ENCODE peak calls at places on chromosomes 12 and 14, in seven cellular contexts. One of them, this sample, is unnamed.

GRCh38 chr12:4108803-4109345 is 164.7 kb upstream of the CCND2 start:
- DNase-seq in ascending aorta: no peak
- DNase-seq in adipocyte: no peak
- DNase-seq in CD4-positive, CD25-positive, alpha-beta regulatory T cell: no peak
- DNase-seq in heart right ventricle: no peak
- DNase-seq in effector memory CD4-positive, alpha-beta T cell: no peak
- DNase-seq in mesendoderm: no peak
- DNase-seq in this sample: no peak

GRCh38 chr12:13152281-13152680 is 44.2 kb upstream of the EMP1 start:
- DNase-seq in CD4-positive, CD25-positive, alpha-beta regulatory T cell: no peak
- DNase-seq in mesendoderm: no peak
- DNase-seq in effector memory CD4-positive, alpha-beta T cell: no peak
- DNase-seq in ascending aorta: no peak
- DNase-seq in adipocyte: no peak
- DNase-seq in heart right ventricle: peak
- DNase-seq in this sample: no peak

GRCh38 chr12:61023231-61023630 is 1237.0 kb upstream of the USP15 start:
- DNase-seq in effector memory CD4-positive, alpha-beta T cell: no peak
- DNase-seq in CD4-positive, CD25-positive, alpha-beta regulatory T cell: no peak
- DNase-seq in ascending aorta: no peak
- DNase-seq in heart right ventricle: no peak
- DNase-seq in adipocyte: no peak
- DNase-seq in mesendoderm: no peak
- DNase-seq in this sample: no peak

GRCh38 chr12:6764011-6764828 is 1.9 kb upstream of the PTMS start:
- DNase-seq in CD4-positive, CD25-positive, alpha-beta regulatory T cell: peak
- DNase-seq in ascending aorta: peak
- DNase-seq in mesendoderm: peak
- DNase-seq in adipocyte: peak
- DNase-seq in heart right ventricle: peak
- DNase-seq in effector memory CD4-positive, alpha-beta T cell: peak
- DNase-seq in this sample: peak

GRCh38 chr12:13171921-13172859 is 24.3 kb upstream of the EMP1 start:
- DNase-seq in mesendoderm: peak
- DNase-seq in heart right ventricle: no peak
- DNase-seq in CD4-positive, CD25-positive, alpha-beta regulatory T cell: no peak
- DNase-seq in adipocyte: peak
- DNase-seq in effector memory CD4-positive, alpha-beta T cell: no peak
- DNase-seq in ascending aorta: peak
- DNase-seq in this sample: no peak

GRCh38 chr12:108629824-108630476 is 3.7 kb downstream of the SELPLG start:
- DNase-seq in ascending aorta: no peak
- DNase-seq in CD4-positive, CD25-positive, alpha-beta regulatory T cell: peak
- DNase-seq in heart right ventricle: no peak
- DNase-seq in effector memory CD4-positive, alpha-beta T cell: peak
- DNase-seq in mesendoderm: peak
- DNase-seq in adipocyte: peak
- DNase-seq in this sample: peak

GRCh38 chr14:103736546-103737431 is 21.2 kb downstream of the ZFYVE21 start:
- DNase-seq in mesendoderm: no peak
- DNase-seq in ascending aorta: peak
- DNase-seq in CD4-positive, CD25-positive, alpha-beta regulatory T cell: no peak
- DNase-seq in heart right ventricle: no peak
- DNase-seq in adipocyte: no peak
- DNase-seq in effector memory CD4-positive, alpha-beta T cell: no peak
- DNase-seq in this sample: no peak

GRCh38 chr12:104749555-104749954 is 208.5 kb downstream of the SLC41A2 start:
- DNase-seq in effector memory CD4-positive, alpha-beta T cell: no peak
- DNase-seq in mesendoderm: no peak
- DNase-seq in ascending aorta: peak
- DNase-seq in CD4-positive, CD25-positive, alpha-beta regulatory T cell: no peak
- DNase-seq in heart right ventricle: no peak
- DNase-seq in adipocyte: no peak
- DNase-seq in this sample: no peak

GRCh38 chr12:70246580-70246979 is 3.3 kb downstream of the CNOT2 start:
- DNase-seq in CD4-positive, CD25-positive, alpha-beta regulatory T cell: no peak
- DNase-seq in adipocyte: peak
- DNase-seq in mesendoderm: no peak
- DNase-seq in effector memory CD4-positive, alpha-beta T cell: no peak
- DNase-seq in ascending aorta: no peak
- DNase-seq in heart right ventricle: no peak
- DNase-seq in this sample: no peak

GRCh38 chr12:63882844-63883243 is 38.3 kb downstream of the SRGAP1 start:
- DNase-seq in CD4-positive, CD25-positive, alpha-beta regulatory T cell: no peak
- DNase-seq in heart right ventricle: peak
- DNase-seq in ascending aorta: no peak
- DNase-seq in effector memory CD4-positive, alpha-beta T cell: no peak
- DNase-seq in mesendoderm: peak
- DNase-seq in adipocyte: peak
- DNase-seq in this sample: no peak

GRCh38 chr14:100078997-100079561 is 13.9 kb downstream of the EVL start:
- DNase-seq in effector memory CD4-positive, alpha-beta T cell: peak
- DNase-seq in heart right ventricle: no peak
- DNase-seq in mesendoderm: peak
- DNase-seq in adipocyte: peak
- DNase-seq in ascending aorta: no peak
- DNase-seq in CD4-positive, CD25-positive, alpha-beta regulatory T cell: peak
- DNase-seq in this sample: peak

GRCh38 chr12:67068204-67068731 is 200.9 kb upstream of the CAND1 start:
- DNase-seq in mesendoderm: peak
- DNase-seq in ascending aorta: no peak
- DNase-seq in heart right ventricle: no peak
- DNase-seq in adipocyte: peak
- DNase-seq in CD4-positive, CD25-positive, alpha-beta regulatory T cell: no peak
- DNase-seq in effector memory CD4-positive, alpha-beta T cell: no peak
- DNase-seq in this sample: peak

GRCh38 chr14:66443158-66443695 is 42.9 kb upstream of the CCDC196 start:
- DNase-seq in mesendoderm: no peak
- DNase-seq in ascending aorta: no peak
- DNase-seq in heart right ventricle: no peak
- DNase-seq in effector memory CD4-positive, alpha-beta T cell: no peak
- DNase-seq in CD4-positive, CD25-positive, alpha-beta regulatory T cell: no peak
- DNase-seq in adipocyte: no peak
- DNase-seq in this sample: no peak

GRCh38 chr12:16344269-16344668 is 3.2 kb upstream of the MGST1 start:
- DNase-seq in heart right ventricle: no peak
- DNase-seq in ascending aorta: no peak
- DNase-seq in adipocyte: no peak
- DNase-seq in effector memory CD4-positive, alpha-beta T cell: no peak
- DNase-seq in mesendoderm: no peak
- DNase-seq in CD4-positive, CD25-positive, alpha-beta regulatory T cell: no peak
- DNase-seq in this sample: no peak

GRCh38 chr12:65879878-65880277 is 55.6 kb downstream of the HMGA2 start:
- DNase-seq in adipocyte: peak
- DNase-seq in ascending aorta: no peak
- DNase-seq in effector memory CD4-positive, alpha-beta T cell: no peak
- DNase-seq in heart right ventricle: no peak
- DNase-seq in CD4-positive, CD25-positive, alpha-beta regulatory T cell: no peak
- DNase-seq in mesendoderm: no peak
- DNase-seq in this sample: no peak

GRCh38 chr12:76685246-76685678 is 78.7 kb upstream of the ZDHHC17 start:
- DNase-seq in adipocyte: peak
- DNase-seq in ascending aorta: no peak
- DNase-seq in mesendoderm: peak
- DNase-seq in CD4-positive, CD25-positive, alpha-beta regulatory T cell: no peak
- DNase-seq in effector memory CD4-positive, alpha-beta T cell: no peak
- DNase-seq in heart right ventricle: peak
- DNase-seq in this sample: no peak

GRCh38 chr14:33040548-33041140 is 102.0 kb downstream of the NPAS3 start:
- DNase-seq in CD4-positive, CD25-positive, alpha-beta regulatory T cell: no peak
- DNase-seq in heart right ventricle: no peak
- DNase-seq in effector memory CD4-positive, alpha-beta T cell: no peak
- DNase-seq in mesendoderm: no peak
- DNase-seq in adipocyte: no peak
- DNase-seq in ascending aorta: no peak
- DNase-seq in this sample: no peak

GRCh38 chr14:33035795-33036194 is 97.1 kb downstream of the NPAS3 start:
- DNase-seq in CD4-positive, CD25-positive, alpha-beta regulatory T cell: no peak
- DNase-seq in heart right ventricle: no peak
- DNase-seq in effector memory CD4-positive, alpha-beta T cell: no peak
- DNase-seq in ascending aorta: no peak
- DNase-seq in mesendoderm: no peak
- DNase-seq in adipocyte: no peak
- DNase-seq in this sample: no peak

DNA sequence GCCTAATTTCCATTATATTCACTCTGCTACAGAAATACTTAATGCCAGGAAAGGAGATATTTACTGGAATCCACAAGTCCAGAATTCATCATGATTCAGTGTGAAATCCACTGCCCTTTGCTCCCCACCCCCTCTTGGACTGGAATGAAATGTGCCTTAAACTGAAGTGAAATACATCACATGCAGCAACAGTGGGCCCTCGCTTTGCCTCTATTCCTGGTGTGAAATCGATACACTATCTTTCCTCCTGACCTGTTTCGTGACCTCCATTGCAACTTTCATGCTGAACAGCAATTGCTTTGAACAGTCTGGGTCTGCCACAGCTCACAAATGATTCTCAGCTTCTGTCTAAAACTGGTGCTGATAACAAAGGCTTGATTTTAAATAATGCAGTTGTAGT is 100.6 kb downstream of the NPAS3 start:
- DNase-seq in adipocyte: no peak
- DNase-seq in effector memory CD4-positive, alpha-beta T cell: no peak
- DNase-seq in mesendoderm: no peak
- DNase-seq in heart right ventricle: no peak
- DNase-seq in ascending aorta: no peak
- DNase-seq in CD4-positive, CD25-positive, alpha-beta regulatory T cell: no peak
- DNase-seq in this sample: no peak
- H3K4me3 ChIP-seq in adipocyte: no peak
- H3K4me3 ChIP-seq in effector memory CD4-positive, alpha-beta T cell: no peak
- H3K4me3 ChIP-seq in mesendoderm: no peak
- H3K4me3 ChIP-seq in heart right ventricle: no peak
- H3K4me3 ChIP-seq in ascending aorta: no peak
- H3K4me3 ChIP-seq in CD4-positive, CD25-positive, alpha-beta regulatory T cell: no peak
- H3K4me3 ChIP-seq in this sample: no peak

GRCh38 chr12:117875652-117876491 is 92.9 kb downstream of the KSR2 start:
- DNase-seq in effector memory CD4-positive, alpha-beta T cell: peak
- DNase-seq in mesendoderm: peak
- DNase-seq in CD4-positive, CD25-positive, alpha-beta regulatory T cell: peak
- DNase-seq in heart right ventricle: no peak
- DNase-seq in adipocyte: no peak
- DNase-seq in ascending aorta: no peak
- DNase-seq in this sample: peak

GRCh38 chr12:117878598-117878997 is 90.2 kb downstream of the KSR2 start:
- DNase-seq in CD4-positive, CD25-positive, alpha-beta regulatory T cell: no peak
- DNase-seq in mesendoderm: no peak
- DNase-seq in ascending aorta: no peak
- DNase-seq in effector memory CD4-positive, alpha-beta T cell: no peak
- DNase-seq in heart right ventricle: no peak
- DNase-seq in adipocyte: no peak
- DNase-seq in this sample: no peak

GRCh38 chr12:117876492-117876816 is 92.3 kb downstream of the KSR2 start:
- DNase-seq in mesendoderm: no peak
- DNase-seq in heart right ventricle: no peak
- DNase-seq in adipocyte: no peak
- DNase-seq in ascending aorta: no peak
- DNase-seq in CD4-positive, CD25-positive, alpha-beta regulatory T cell: no peak
- DNase-seq in effector memory CD4-positive, alpha-beta T cell: no peak
- DNase-seq in this sample: no peak

GRCh38 chr12:117872521-117873169 is 96.1 kb downstream of the KSR2 start:
- DNase-seq in effector memory CD4-positive, alpha-beta T cell: no peak
- DNase-seq in ascending aorta: no peak
- DNase-seq in CD4-positive, CD25-positive, alpha-beta regulatory T cell: no peak
- DNase-seq in mesendoderm: no peak
- DNase-seq in adipocyte: no peak
- DNase-seq in heart right ventricle: no peak
- DNase-seq in this sample: no peak

DNA sequence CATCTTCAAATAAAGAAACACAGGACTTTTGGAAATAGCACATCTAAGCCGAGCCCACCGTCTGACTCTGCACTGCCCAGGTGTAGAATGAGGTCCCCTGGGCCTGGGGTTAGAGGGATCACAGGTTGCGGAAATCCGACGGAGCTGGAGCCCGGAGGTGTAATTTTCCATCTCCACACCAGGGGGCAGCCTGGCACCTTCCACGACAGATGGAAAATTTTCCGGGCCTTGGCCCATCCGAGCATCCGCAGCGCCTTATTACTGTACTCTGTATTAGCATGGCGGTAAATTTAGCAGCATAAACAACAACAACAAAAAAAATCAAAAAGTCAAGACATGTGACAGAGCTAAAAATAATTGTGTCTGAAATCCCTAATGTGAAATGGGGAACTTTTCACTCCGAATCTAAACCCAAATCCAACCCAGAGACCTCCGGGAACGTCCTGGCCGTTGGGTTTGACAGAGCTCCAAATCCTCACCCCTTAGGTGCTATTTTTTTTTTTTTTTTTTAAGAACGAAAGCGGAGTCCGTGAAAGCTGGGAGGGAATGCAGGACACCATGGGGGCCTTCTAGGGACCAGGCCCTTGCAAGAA is 93.9 kb downstream of the KSR2 start:
- DNase-seq in effector memory CD4-positive, alpha-beta T cell: peak
- DNase-seq in mesendoderm: peak
- DNase-seq in heart right ventricle: peak
- DNase-seq in adipocyte: peak
- DNase-seq in ascending aorta: no peak
- DNase-seq in CD4-positive, CD25-positive, alpha-beta regulatory T cell: peak
- DNase-seq in this sample: peak
- H3K4me3 ChIP-seq in effector memory CD4-positive, alpha-beta T cell: no peak
- H3K4me3 ChIP-seq in mesendoderm: no peak
- H3K4me3 ChIP-seq in heart right ventricle: no peak
- H3K4me3 ChIP-seq in adipocyte: no peak
- H3K4me3 ChIP-seq in ascending aorta: no peak
- H3K4me3 ChIP-seq in CD4-positive, CD25-positive, alpha-beta regulatory T cell: no peak
- H3K4me3 ChIP-seq in this sample: no peak

GRCh38 chr12:124633269-124633953 is 66.0 kb upstream of the NCOR2 start:
- DNase-seq in effector memory CD4-positive, alpha-beta T cell: no peak
- DNase-seq in mesendoderm: no peak
- DNase-seq in CD4-positive, CD25-positive, alpha-beta regulatory T cell: no peak
- DNase-seq in heart right ventricle: no peak
- DNase-seq in adipocyte: peak
- DNase-seq in ascending aorta: no peak
- DNase-seq in this sample: no peak
- H3K4me3 ChIP-seq in effector memory CD4-positive, alpha-beta T cell: no peak
- H3K4me3 ChIP-seq in mesendoderm: no peak
- H3K4me3 ChIP-seq in CD4-positive, CD25-positive, alpha-beta regulatory T cell: no peak
- H3K4me3 ChIP-seq in heart right ventricle: no peak
- H3K4me3 ChIP-seq in adipocyte: no peak
- H3K4me3 ChIP-seq in ascending aorta: no peak
- H3K4me3 ChIP-seq in this sample: no peak

GRCh38 chr14:84446250-84446649 is 1083.7 kb upstream of the FLRT2 start:
- DNase-seq in adipocyte: no peak
- DNase-seq in CD4-positive, CD25-positive, alpha-beta regulatory T cell: no peak
- DNase-seq in mesendoderm: no peak
- DNase-seq in ascending aorta: no peak
- DNase-seq in effector memory CD4-positive, alpha-beta T cell: no peak
- DNase-seq in heart right ventricle: no peak
- DNase-seq in this sample: no peak

GRCh38 chr14:84445486-84445885 is 1084.5 kb upstream of the FLRT2 start:
- DNase-seq in mesendoderm: no peak
- DNase-seq in adipocyte: no peak
- DNase-seq in effector memory CD4-positive, alpha-beta T cell: no peak
- DNase-seq in ascending aorta: no peak
- DNase-seq in heart right ventricle: no peak
- DNase-seq in CD4-positive, CD25-positive, alpha-beta regulatory T cell: no peak
- DNase-seq in this sample: no peak

DNA sequence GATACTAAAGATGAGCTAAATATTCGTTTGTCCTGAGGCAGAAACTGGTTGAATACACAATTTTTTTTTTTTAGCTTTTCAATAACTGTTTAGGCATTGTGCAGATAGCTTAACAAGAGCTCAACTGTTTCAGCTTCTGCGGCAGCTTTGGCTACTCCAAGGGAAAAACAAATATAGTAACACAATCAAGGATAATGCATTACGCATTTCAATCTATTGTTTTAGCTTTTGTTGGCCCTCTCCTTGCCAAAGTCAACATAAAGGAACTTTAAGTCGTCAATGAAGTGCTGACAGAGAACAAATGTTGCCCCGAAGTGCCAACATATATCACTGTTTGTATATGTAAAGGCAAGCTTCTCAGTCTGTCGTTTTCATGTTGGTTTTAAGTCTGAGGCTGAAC is 1087.5 kb upstream of the FLRT2 start:
- DNase-seq in adipocyte: no peak
- DNase-seq in CD4-positive, CD25-positive, alpha-beta regulatory T cell: no peak
- DNase-seq in effector memory CD4-positive, alpha-beta T cell: no peak
- DNase-seq in heart right ventricle: no peak
- DNase-seq in mesendoderm: no peak
- DNase-seq in ascending aorta: no peak
- DNase-seq in this sample: no peak
- H3K4me3 ChIP-seq in adipocyte: no peak
- H3K4me3 ChIP-seq in CD4-positive, CD25-positive, alpha-beta regulatory T cell: no peak
- H3K4me3 ChIP-seq in effector memory CD4-positive, alpha-beta T cell: no peak
- H3K4me3 ChIP-seq in heart right ventricle: no peak
- H3K4me3 ChIP-seq in mesendoderm: no peak
- H3K4me3 ChIP-seq in ascending aorta: no peak
- H3K4me3 ChIP-seq in this sample: no peak